ENCODE peak calls at places on chromosomes 13 and 19, in six cellular contexts. H is cortex of kidney, J is AG10803, R is right atrium auricular region, G is naive B cell, U is EH. X is an unnamed sample.

GRCh38 chr13:53758946-53759345 is 730.3 kb downstream of the OLFM4 start:
- DNase-seq in G (no peak), U (no peak), H (no peak), R (no peak), J (no peak), X (no peak)

GRCh38 chr19:511101-511841 is 4.0 kb downstream of the TPGS1 start:
- DNase-seq in J (no peak), U (peak; percentile 43), H (no peak), G (peak; percentile 55), R (no peak), X (peak; percentile 54)

GRCh38 chr19:11657307-11657706 is 60.0 kb downstream of the ZNF627 start:
- DNase-seq in U (no peak), G (no peak), R (no peak), J (no peak), H (no peak), X (no peak)

GRCh38 chr13:20553309-20553708 is 13.6 kb upstream of the IFT88 start:
- DNase-seq in G (no peak), H (no peak), R (no peak), J (peak; percentile 9), U (peak; percentile 20), X (no peak)

GRCh38 chr13:112954488-112955270 is 14.3 kb upstream of the MCF2L start:
- DNase-seq in G (no peak), R (no peak), J (no peak), U (no peak), H (no peak), X (no peak)

GRCh38 chr19:13841339-13842293 is 35.3 kb upstream of the NANOS3 start:
- DNase-seq in H (no peak), R (no peak), G (no peak), U (peak; percentile 55), J (peak; percentile 48), X (no peak)

GRCh38 chr19:17088552-17088951 is 13.0 kb downstream of the MYO9B start:
- DNase-seq in J (no peak), R (no peak), G (no peak), U (no peak), H (no peak), X (no peak)

GRCh38 chr13:74251778-74252519 is 117.7 kb upstream of the KLF12 start:
- DNase-seq in H (no peak), R (no peak), U (peak; percentile 16), G (no peak), J (peak; percentile 31), X (no peak)

GRCh38 chr19:34428549-34429285 is 536 bp downstream of the UBA2 start:
- DNase-seq in G (peak; percentile 26), J (peak; percentile 50), H (no peak), R (no peak), U (peak; percentile 49), X (peak; percentile 29)

GRCh38 chr19:12723383-12723642 is 419 bp downstream of the TNPO2 start:
- DNase-seq in H (no peak), R (no peak), G (no peak), U (peak; percentile 7), J (no peak), X (no peak)

GRCh38 chr19:11375143-11375948 is 880 bp downstream of the SWSAP1 start:
- DNase-seq in R (peak; percentile 67), U (no peak), G (peak; percentile 65), H (no peak), J (no peak), X (no peak)

GRCh38 chr19:36089847-36090246 is 21.1 kb upstream of the OVOL3 start:
- DNase-seq in H (no peak), R (no peak), G (no peak), J (no peak), U (no peak), X (no peak)

GRCh38 chr19:40800997-40801377 is 2.0 kb downstream of the EGLN2 start:
- DNase-seq in R (no peak), J (no peak), H (no peak), G (no peak), U (no peak), X (no peak)

GRCh38 chr13:89136678-89137077 is 1465.5 kb downstream of the SLITRK5 start:
- DNase-seq in R (no peak), H (no peak), J (no peak), G (no peak), U (no peak), X (no peak)

GRCh38 chr13:68254151-68254550 is 1024.0 kb upstream of the PCDH9 start:
- DNase-seq in J (no peak), H (no peak), U (no peak), R (no peak), G (no peak), X (no peak)

GRCh38 chr19:47381653-47382279 is 32.7 kb downstream of the DHX34 start:
- DNase-seq in J (no peak), R (no peak), U (no peak), G (peak; percentile 14), H (no peak), X (no peak)

GRCh38 chr13:21929400-21929799 is 258.5 kb downstream of the FGF9 start:
- DNase-seq in U (no peak), J (no peak), R (no peak), H (no peak), G (no peak), X (no peak)

GRCh38 chr19:46475976-46476375 is 4.6 kb upstream of the PNMA8A start:
- DNase-seq in R (no peak), G (no peak), H (no peak), U (no peak), J (no peak), X (no peak)

GRCh38 chr19:21432590-21432989 is 35.7 kb downstream of the ZNF493 start:
- DNase-seq in U (no peak), J (no peak), R (no peak), H (no peak), G (no peak), X (no peak)

GRCh38 chr13:81017525-81018152 is 676.7 kb upstream of the SPRY2 start:
- DNase-seq in R (no peak), U (peak; percentile 35), G (peak; percentile 35), H (no peak), J (peak; percentile 34), X (no peak)

GRCh38 chr13:44237276-44237767 is 136.3 kb upstream of the SERP2 start:
- DNase-seq in R (peak; percentile 95), H (no peak), J (peak; percentile 93), G (no peak), U (peak; percentile 94), X (no peak)

GRCh38 chr13:114064516-114065140 is 67.8 kb downstream of the RASA3 start:
- DNase-seq in J (peak; percentile 31), U (peak; percentile 67), G (no peak), R (no peak), H (no peak), X (no peak)

X was measured in glutamatergic neuron.